ENCODE peak calls at places on chromosomes 12 and 14, in eight cellular contexts. P, R, O, K, D, L, V and Z are unnamed samples.

GRCh38 chr14:52551696-52552062 is 626 bp downstream of the TXNDC16 start:
- DNase-seq in P (no peak), R (no peak), O (no peak), K (no peak), D (no peak), L (no peak), V (peak; percentile 15), Z (no peak)

GRCh38 chr12:49933793-49934192 is 16.7 kb upstream of the AQP2 start:
- DNase-seq in P (no peak), R (no peak), O (no peak), K (no peak), D (no peak), L (no peak), V (no peak), Z (no peak)

GRCh38 chr14:95515080-95515489 is 1.4 kb downstream of the SYNE3 start:
- DNase-seq in P (no peak), R (no peak), O (peak; percentile 70), K (no peak), D (no peak), L (peak; percentile 61), V (no peak), Z (no peak)

GRCh38 chr12:104957388-104958008 is 592 bp downstream of the SLC41A2 start:
- DNase-seq in P (peak; percentile 52), R (no peak), O (peak; percentile 41), K (no peak), D (no peak), L (peak; percentile 63), V (peak; percentile 48), Z (no peak)

GRCh38 chr14:92759679-92760523 is 11.5 kb upstream of the LGMN start:
- DNase-seq in P (no peak), R (no peak), O (no peak), K (no peak), D (no peak), L (no peak), V (no peak), Z (no peak)

GRCh38 chr12:98416845-98417244 is 98.5 kb upstream of the TMPO start:
- DNase-seq in P (no peak), R (no peak), O (no peak), K (no peak), D (no peak), L (peak; percentile 41), V (no peak), Z (no peak)

GRCh38 chr14:74980398-74980745 is 22.3 kb upstream of the EIF2B2 start:
- DNase-seq in P (no peak), R (no peak), O (no peak), K (no peak), D (no peak), L (no peak), V (no peak), Z (no peak)

GRCh38 chr12:131938082-131938481 is 9.0 kb downstream of the PUS1 start:
- DNase-seq in P (no peak), R (no peak), O (no peak), K (no peak), D (no peak), L (no peak), V (no peak), Z (no peak)

GRCh38 chr14:51979399-51979709 is 10.0 kb upstream of the RTRAF start:
- DNase-seq in P (no peak), R (no peak), O (no peak), K (no peak), D (no peak), L (no peak), V (no peak), Z (no peak)

GRCh38 chr14:51597511-51597920 is 54.2 kb upstream of the FRMD6 start:
- DNase-seq in P (no peak), R (no peak), O (no peak), K (no peak), D (no peak), L (no peak), V (no peak), Z (peak; percentile 86)

GRCh38 chr12:122421263-122421814 is 1.1 kb downstream of the CLIP1 start:
- DNase-seq in P (peak; percentile 35), R (peak; percentile 52), O (peak; percentile 59), K (no peak), D (peak; percentile 32), L (no peak), V (peak; percentile 59), Z (no peak)

GRCh38 chr14:72894623-72895378 is 900 bp upstream of the DPF3 start:
- DNase-seq in P (no peak), R (no peak), O (no peak), K (no peak), D (peak; percentile 27), L (peak; percentile 68), V (peak; percentile 39), Z (no peak)

GRCh38 chr14:103905861-103906456 is 22.3 kb upstream of the TDRD9 start:
- DNase-seq in P (no peak), R (no peak), O (no peak), K (no peak), D (no peak), L (peak; percentile 68), V (no peak), Z (no peak)

GRCh38 chr12:123966596-123966995 is 6.0 kb downstream of the CCDC92 start:
- DNase-seq in P (no peak), R (no peak), O (no peak), K (peak; percentile 34), D (no peak), L (no peak), V (no peak), Z (peak; percentile 52)

GRCh38 chr14:104194716-104195115 is 56.3 kb downstream of the KIF26A start:
- DNase-seq in P (no peak), R (no peak), O (no peak), K (no peak), D (no peak), L (no peak), V (no peak), Z (no peak)

GRCh38 chr12:49105504-49106120 is 5.0 kb downstream of the LMBR1L start:
- DNase-seq in P (no peak), R (no peak), O (no peak), K (no peak), D (peak; percentile 56), L (no peak), V (no peak), Z (no peak)

GRCh38 chr12:94660436-94660835 is 10.1 kb upstream of the TMCC3 start:
- DNase-seq in P (no peak), R (no peak), O (no peak), K (no peak), D (no peak), L (no peak), V (no peak), Z (no peak)

GRCh38 chr12:55996715-55997534 is at the start of gene SUOX:
- DNase-seq in P (peak; percentile 97), R (peak; percentile 97), O (peak; percentile 99), K (peak; percentile 92), D (peak; percentile 97), L (peak; percentile 99), V (peak; percentile 98), Z (peak; percentile 85)

GRCh38 chr12:130835011-130835410 is 4.0 kb downstream of the STX2 start:
- DNase-seq in P (no peak), R (no peak), O (no peak), K (no peak), D (no peak), L (no peak), V (no peak), Z (no peak)

GRCh38 chr14:92447416-92448197 is 66.0 kb upstream of the RIN3 start:
- DNase-seq in P (no peak), R (no peak), O (no peak), K (no peak), D (no peak), L (no peak), V (no peak), Z (no peak)

DNA sequence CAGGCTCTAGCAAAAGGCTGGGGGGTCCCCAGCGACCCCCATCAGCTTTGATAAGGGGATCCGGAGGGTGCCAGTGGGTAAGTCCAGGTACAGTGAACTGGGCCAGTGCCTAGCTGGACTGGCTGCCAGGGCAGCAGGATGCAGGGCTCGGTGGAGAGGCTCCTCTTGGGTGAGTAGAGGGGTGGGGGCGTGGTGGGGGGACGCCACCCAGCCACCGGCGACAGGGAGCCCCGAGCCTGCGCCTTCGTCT is 171 bp downstream of the RAPGEF3 start:
- DNase-seq in P (no peak), R (no peak), O (no peak), K (no peak), D (no peak), L (no peak), V (no peak), Z (no peak)
- H3K4me3 ChIP-seq in P (peak overlapping the region; percentile 57), R (peak overlapping the region; percentile 55), O (peak overlapping the region; percentile 79), K (peak overlapping the region; percentile 61), D (peak overlapping the region; percentile 58), L (peak overlapping the region; percentile 73), V (peak overlapping the region; percentile 37), Z (peak overlapping the region; percentile 68)

DNA sequence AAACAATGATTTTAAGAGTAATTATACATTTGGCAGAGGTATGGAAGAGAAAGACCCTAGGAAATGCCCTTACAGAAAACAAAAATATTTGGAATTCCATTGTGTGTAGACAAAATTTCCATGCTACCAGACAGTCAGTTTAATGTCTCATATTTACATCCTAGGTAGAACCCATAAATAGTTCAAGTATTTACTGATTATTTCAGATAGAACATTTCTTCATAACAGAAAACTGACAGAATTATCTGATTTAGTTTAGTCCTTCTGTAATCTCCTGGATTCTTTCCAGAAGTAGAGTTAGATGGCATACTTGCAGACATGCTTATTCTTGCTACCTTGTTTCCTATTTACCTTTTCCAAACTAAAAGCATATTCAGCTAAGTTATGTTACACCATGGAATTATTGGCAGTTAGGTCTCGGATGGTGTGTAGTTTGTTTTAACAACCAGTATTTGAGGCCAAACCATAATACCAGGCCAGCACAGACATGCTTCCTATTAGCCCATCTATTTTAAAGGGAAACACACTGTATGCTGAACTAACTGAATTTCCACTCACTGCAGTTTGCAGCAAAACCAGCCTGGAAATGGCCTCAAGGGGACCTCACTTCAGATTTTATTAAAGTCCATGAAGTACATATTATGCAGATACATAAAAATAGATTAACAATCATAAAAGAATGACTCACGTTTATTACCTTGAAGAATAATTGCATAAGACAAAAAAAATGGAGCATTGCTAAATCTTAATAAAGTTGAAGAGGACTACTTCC is 126.6 kb upstream of the LRIG3 start:
- DNase-seq in P (no peak), R (no peak), O (no peak), K (no peak), D (no peak), L (no peak), V (no peak), Z (no peak)
- TF ChIP-seq CTCF in P (no peak), R (no peak), O (no peak), K (no peak), D (no peak), L (no peak), V (no peak), Z (no peak)

GRCh38 chr12:85798122-85798521 is 38.1 kb downstream of the RASSF9 start:
- DNase-seq in P (no peak), R (no peak), O (no peak), K (no peak), D (no peak), L (no peak), V (no peak), Z (no peak)

GRCh38 chr12:85794551-85794950 is 41.7 kb downstream of the RASSF9 start:
- DNase-seq in P (no peak), R (no peak), O (no peak), K (peak; percentile 17), D (no peak), L (no peak), V (no peak), Z (no peak)

GRCh38 chr12:85796001-85796400 is 40.2 kb downstream of the RASSF9 start:
- DNase-seq in P (no peak), R (no peak), O (no peak), K (no peak), D (no peak), L (no peak), V (no peak), Z (no peak)
- H3K4me3 ChIP-seq in P (no peak overlapping the region), R (no peak overlapping the region), O (no peak overlapping the region), K (no peak overlapping the region), D (no peak overlapping the region), L (no peak overlapping the region), V (no peak overlapping the region), Z (no peak overlapping the region)

GRCh38 chr14:32021341-32021740 is 55.8 kb upstream of the ARHGAP5 start:
- DNase-seq in P (no peak), R (no peak), O (no peak), K (no peak), D (no peak), L (no peak), V (no peak), Z (no peak)
- TF ChIP-seq CTCF in P (no peak), R (no peak), O (no peak), K (no peak), D (no peak), L (no peak), V (no peak), Z (no peak)